ENCODE peak calls at places on chromosome 1, in six cellular contexts. P is A549, M is K562, U is endothelial cell of umbilical vein, J is HepG2, E is GM12878. V is an unnamed sample.

GRCh38 chr1:226882187-226882586 is 11.8 kb downstream of the PSEN2 start:
- DNase-seq in M (no peak), E (no peak), J (no peak), P (no peak), U (no peak), V (no peak)

GRCh38 chr1:202143011-202143767 is 1.3 kb downstream of the ARL8A start:
- DNase-seq in M (no peak), J (peak; percentile 75), E (no peak), P (no peak), U (peak; percentile 14), V (peak; percentile 82)

GRCh38 chr1:210252621-210253041 is 20.0 kb downstream of the SERTAD4 start:
- DNase-seq in E (no peak), J (no peak), U (no peak), M (no peak), P (no peak), V (no peak)

GRCh38 chr1:78095618-78096416 is 50.1 kb downstream of the GIPC2 start:
- DNase-seq in P (no peak), E (no peak), U (peak; percentile 86), M (no peak), J (no peak), V (no peak)

GRCh38 chr1:205374205-205375078 is 17.7 kb upstream of the KLHDC8A start:
- DNase-seq in U (no peak), M (no peak), P (peak; percentile 48), J (no peak), E (no peak), V (no peak)

GRCh38 chr1:211789641-211790464 is 40.7 kb downstream of the LPGAT1 start:
- DNase-seq in P (no peak), J (peak; percentile 67), M (no peak), E (no peak), U (no peak), V (no peak)

GRCh38 chr1:37514350-37515184 is at the start of gene MEAF6:
- DNase-seq in J (peak; percentile 74), P (peak; percentile 72), U (peak; percentile 85), E (no peak), M (peak; percentile 95), V (peak; percentile 90)

GRCh38 chr1:165843304-165843703 is 15.9 kb downstream of the UCK2 start:
- DNase-seq in U (no peak), J (no peak), P (no peak), M (no peak), E (no peak), V (no peak)

GRCh38 chr1:247639381-247639981 is 34.1 kb downstream of the OR2G3 start:
- DNase-seq in M (peak; percentile 66), J (no peak), P (no peak), U (no peak), E (no peak), V (no peak)

GRCh38 chr1:79815115-79815514 is 808.6 kb upstream of the ADGRL4 start:
- DNase-seq in M (no peak), U (no peak), J (no peak), E (no peak), P (no peak), V (no peak)

GRCh38 chr1:15148475-15148874 is 5.1 kb upstream of the TMEM51 start:
- DNase-seq in P (no peak), U (no peak), E (no peak), M (no peak), J (no peak), V (no peak)

GRCh38 chr1:176193023-176193422 is 14.1 kb downstream of the COP1 start:
- DNase-seq in U (no peak), P (no peak), M (no peak), J (no peak), E (peak; percentile 66), V (no peak)

GRCh38 chr1:111599781-111600180 is 19.8 kb upstream of the RAP1A start:
- DNase-seq in M (no peak), J (no peak), P (no peak), U (no peak), E (no peak), V (no peak)

GRCh38 chr1:9780554-9781110 is 43.1 kb downstream of the CLSTN1 start:
- DNase-seq in E (no peak), M (no peak), U (no peak), P (no peak), J (no peak), V (no peak)

DNA sequence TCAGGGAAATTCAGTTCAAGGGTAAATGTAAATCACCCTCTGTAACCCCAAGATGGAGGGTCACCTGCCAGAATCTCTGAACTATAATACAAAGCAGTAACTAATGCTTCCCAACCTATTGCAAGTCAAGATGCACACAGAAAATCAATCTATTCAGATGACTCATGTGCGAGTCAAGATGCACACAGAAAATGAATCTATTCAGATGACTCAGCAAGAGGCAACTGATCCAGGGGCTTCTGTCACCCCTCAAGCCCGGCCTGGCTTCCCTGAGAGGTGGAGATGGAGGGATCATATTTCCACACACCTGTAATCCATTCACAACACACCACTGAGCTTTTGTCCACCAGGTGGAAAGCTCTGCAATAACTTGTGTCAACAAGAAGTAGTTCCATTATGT is 17.4 kb upstream of the HIVEP3 start:
- DNase-seq in E (no peak), M (no peak), J (no peak), P (no peak), U (peak; percentile 15), V (no peak)
- TF ChIP-seq MYC in E (no peak), M (no peak), J (no peak), P (no peak), U (no peak), V (no peak)

GRCh38 chr1:195733826-195734225 is 874.4 kb downstream of the KCNT2 start:
- DNase-seq in U (no peak), P (peak; percentile 36), M (no peak), J (peak; percentile 8), E (no peak), V (peak; percentile 32)
- TF ChIP-seq MYC in U (no peak), P (no peak), M (no peak), J (no peak), E (no peak), V (no peak)

DNA sequence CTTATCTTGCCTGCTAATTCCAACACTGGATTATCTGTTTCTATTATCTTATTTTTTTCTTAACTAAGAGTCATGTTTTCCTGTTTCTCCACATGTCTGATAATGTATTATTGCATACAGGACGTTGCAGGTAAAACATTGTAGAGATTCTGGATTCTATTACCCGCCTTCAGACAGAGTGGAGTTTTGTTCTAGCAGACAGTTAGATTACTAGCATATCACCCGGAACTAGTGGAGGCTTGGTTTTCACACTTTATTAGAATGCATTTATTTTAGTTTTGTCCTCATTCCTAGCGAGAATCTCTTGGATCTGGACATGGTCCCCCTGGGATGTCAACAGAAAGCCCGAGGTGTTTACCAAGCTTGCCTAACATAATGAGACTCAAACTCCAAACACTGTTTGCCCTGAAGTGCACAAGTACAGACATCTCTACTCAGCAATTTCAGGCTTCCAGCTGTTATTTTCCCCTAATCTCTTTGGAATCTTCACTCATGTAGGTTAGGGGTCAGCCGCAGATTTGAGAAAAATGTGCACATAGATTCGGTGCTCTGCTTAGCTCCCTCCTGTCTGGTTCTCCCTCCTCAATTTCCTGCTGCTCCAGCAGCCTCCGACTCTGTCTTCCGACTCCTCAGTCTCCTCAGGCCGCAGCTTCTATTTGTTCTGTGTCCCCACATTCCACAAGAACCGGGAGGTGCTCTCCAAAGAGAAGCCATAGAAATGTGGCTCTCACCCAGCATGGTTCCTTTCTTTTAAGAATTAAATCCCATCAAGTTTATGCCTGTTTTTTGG is 36.8 kb upstream of the PTPRF start:
- DNase-seq in E (no peak), M (no peak), U (no peak), J (peak; percentile 71), P (no peak), V (no peak)
- TF ChIP-seq MYC in E (no peak), M (no peak), U (no peak), J (no peak), P (no peak), V (no peak)

DNA sequence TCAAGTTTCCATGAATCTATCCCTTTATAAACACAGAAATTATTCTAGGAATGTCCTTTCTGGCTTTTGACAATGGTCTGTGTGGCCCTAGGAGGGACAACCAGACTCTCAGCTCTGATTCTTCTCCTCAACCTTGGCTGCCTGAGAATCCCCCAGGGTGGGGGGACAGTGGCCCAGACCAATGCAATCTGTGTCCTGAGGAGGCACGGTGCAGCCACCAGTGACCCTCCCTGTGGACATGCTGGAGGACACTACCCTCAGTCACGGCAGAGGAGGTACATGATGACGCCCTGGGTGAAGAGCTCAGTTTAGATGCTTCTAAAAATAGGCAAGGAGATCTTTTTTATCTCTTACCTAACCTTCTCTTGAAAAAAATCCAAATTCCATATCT is 91.7 kb downstream of the PGBD5 start:
- DNase-seq in M (no peak), U (no peak), P (no peak), E (no peak), J (no peak), V (no peak)
- TF ChIP-seq MYC in M (no peak), U (no peak), P (no peak), E (no peak), J (no peak), V (no peak)